ENCODE peak calls at places on chromosomes 6 and 20, in eight cellular contexts. K is left ventricle myocardium inferior, J is heart left ventricle, A is fibroblast of lung, P is astrocyte, B is lower lobe of right lung, Z is heart right ventricle, V is hepatocyte. Y is an unnamed sample.

GRCh38 chr6:100700009-100700408 is 181.1 kb downstream of the ASCC3 start:
- DNase-seq in J (no peak), Z (no peak), P (no peak), V (no peak), K (no peak), B (no peak), A (no peak), Y (no peak)

GRCh38 chr6:19472168-19472567 is 365.0 kb upstream of the ID4 start:
- DNase-seq in V (peak; percentile 22), K (no peak), B (no peak), A (peak; percentile 98), J (no peak), Z (no peak), P (peak; percentile 97), Y (peak; percentile 99)

GRCh38 chr6:111624391-111625098 is 18.9 kb upstream of the TRAF3IP2 start:
- DNase-seq in Z (no peak), B (no peak), J (no peak), V (no peak), K (no peak), P (no peak), A (no peak), Y (no peak)

GRCh38 chr20:34302312-34302722 is 838 bp downstream of the AHCY start:
- DNase-seq in B (no peak), J (no peak), A (peak; percentile 57), P (peak; percentile 41), Z (no peak), V (peak; percentile 16), K (no peak), Y (peak; percentile 27)

GRCh38 chr20:43771791-43772190 is 45.0 kb upstream of the GTSF1L start:
- DNase-seq in B (no peak), K (no peak), A (no peak), J (no peak), P (no peak), V (no peak), Z (no peak), Y (no peak)

GRCh38 chr6:148983366-148983765 is 236.5 kb downstream of the UST start:
- DNase-seq in Z (no peak), J (no peak), V (no peak), P (no peak), A (no peak), K (no peak), B (no peak), Y (no peak)

GRCh38 chr6:168968228-168968627 is 285.4 kb downstream of the THBS2 start:
- DNase-seq in A (peak; percentile 91), K (no peak), V (peak; percentile 29), Z (peak; percentile 46), J (peak; percentile 41), B (no peak), P (peak; percentile 92), Y (peak; percentile 60)

GRCh38 chr6:6366778-6367177 is 46.3 kb upstream of the F13A1 start:
- DNase-seq in B (no peak), P (no peak), K (no peak), V (no peak), J (no peak), Z (no peak), A (no peak), Y (no peak)

GRCh38 chr20:38789503-38790209 is 15.8 kb upstream of the PPP1R16B start:
- DNase-seq in P (peak; percentile 34), B (no peak), K (no peak), J (no peak), A (peak; percentile 54), V (no peak), Z (no peak), Y (peak; percentile 12)

GRCh38 chr6:31640612-31641011 is 11.8 kb downstream of the BAG6 start:
- DNase-seq in B (no peak), K (no peak), A (no peak), P (no peak), J (no peak), Z (no peak), V (no peak), Y (no peak)

GRCh38 chr6:96947055-96947454 is 22.5 kb downstream of the KLHL32 start:
- DNase-seq in Z (no peak), B (no peak), K (no peak), J (no peak), V (no peak), P (no peak), A (no peak), Y (no peak)

GRCh38 chr20:56736285-56736857 is 107.3 kb downstream of the TFAP2C start:
- DNase-seq in Z (no peak), K (no peak), P (no peak), V (no peak), A (no peak), B (no peak), J (no peak), Y (no peak)

GRCh38 chr6:42385339-42385738 is 66.4 kb downstream of the TRERF1 start:
- DNase-seq in Z (no peak), J (no peak), V (no peak), B (no peak), P (no peak), A (no peak), K (no peak), Y (no peak)

GRCh38 chr6:32112436-32112980 is 3.4 kb upstream of the TNXB start:
- DNase-seq in V (no peak), P (no peak), A (no peak), J (peak; percentile 74), K (peak; percentile 75), B (no peak), Z (peak; percentile 58), Y (no peak)

DNA sequence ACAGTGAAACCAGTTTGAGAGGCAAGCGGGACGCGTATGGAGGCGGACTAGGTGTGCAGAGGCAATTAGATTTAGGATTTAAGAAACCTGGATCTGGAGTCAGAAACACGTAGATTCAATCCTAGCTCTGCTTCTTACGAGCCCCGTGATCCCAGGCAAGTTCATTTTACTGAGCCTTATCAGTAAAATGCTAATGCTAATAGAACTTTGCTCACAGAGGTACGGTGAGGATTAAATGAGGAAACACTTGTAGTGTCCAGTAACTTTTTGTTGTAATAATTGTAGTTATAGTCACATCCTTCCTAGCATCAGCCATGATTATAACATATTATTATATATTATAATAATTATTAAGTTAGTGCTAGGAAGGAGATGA is 21.2 kb downstream of the DEF6 start:
- DNase-seq in P (peak; percentile 3), J (no peak), B (no peak), A (no peak), K (no peak), Z (no peak), V (peak; percentile 31), Y (no peak)
- H3K4me3 ChIP-seq in P (peak overlapping the region; percentile 63), J (peak overlapping the region; percentile 59), B (peak overlapping the region; percentile 61), A (peak overlapping the region; percentile 71), K (peak overlapping the region; percentile 78), Z (peak overlapping the region; percentile 55), V (peak overlapping the region; percentile 32), Y (peak overlapping the region; percentile 56)

GRCh38 chr6:66662196-66662595 is 955.2 kb upstream of the EYS start:
- DNase-seq in Z (no peak), B (no peak), V (peak; percentile 28), K (no peak), J (no peak), P (peak; percentile 3), A (peak; percentile 14), Y (no peak)
- TF ChIP-seq CTCF in Z (peak; percentile 26), B (no peak), V (peak; percentile 74), K (peak; percentile 43), J (no peak), P (peak; percentile 49), A (peak; percentile 69), Y (peak; percentile 45)

DNA sequence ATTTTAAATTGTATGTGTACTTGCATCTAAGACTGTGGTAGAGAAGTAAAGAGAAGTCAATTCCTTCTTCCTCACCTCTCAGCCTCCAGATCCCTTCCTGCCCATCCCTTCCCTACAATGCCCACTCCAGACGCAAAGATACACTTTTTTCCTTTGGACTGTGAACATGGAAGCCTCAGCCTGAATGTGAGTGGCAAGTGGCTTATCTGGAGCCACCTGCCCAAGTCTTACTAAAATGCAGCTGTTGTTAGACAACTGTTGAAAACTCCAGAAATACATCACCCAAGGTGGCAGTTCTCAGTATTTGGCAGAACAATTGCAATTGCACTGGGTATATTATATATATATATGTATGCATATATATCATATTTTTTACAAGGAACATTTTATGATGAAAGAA is 7.5 kb downstream of the VGLL2 start:
- DNase-seq in J (no peak), P (no peak), B (no peak), A (no peak), K (no peak), V (no peak), Z (no peak), Y (no peak)
- H3K27me3 ChIP-seq in J (peaks cover 48% of the 10 kb centered on the region), P (peaks cover 81% of the 10 kb centered on the region), B (peaks cover 66% of the 10 kb centered on the region), A (peaks cover 30% of the 10 kb centered on the region), K (peaks cover 98% of the 10 kb centered on the region), V (peaks cover 93% of the 10 kb centered on the region), Z (peaks cover 92% of the 10 kb centered on the region), Y (peaks cover 66% of the 10 kb centered on the region)

DNA sequence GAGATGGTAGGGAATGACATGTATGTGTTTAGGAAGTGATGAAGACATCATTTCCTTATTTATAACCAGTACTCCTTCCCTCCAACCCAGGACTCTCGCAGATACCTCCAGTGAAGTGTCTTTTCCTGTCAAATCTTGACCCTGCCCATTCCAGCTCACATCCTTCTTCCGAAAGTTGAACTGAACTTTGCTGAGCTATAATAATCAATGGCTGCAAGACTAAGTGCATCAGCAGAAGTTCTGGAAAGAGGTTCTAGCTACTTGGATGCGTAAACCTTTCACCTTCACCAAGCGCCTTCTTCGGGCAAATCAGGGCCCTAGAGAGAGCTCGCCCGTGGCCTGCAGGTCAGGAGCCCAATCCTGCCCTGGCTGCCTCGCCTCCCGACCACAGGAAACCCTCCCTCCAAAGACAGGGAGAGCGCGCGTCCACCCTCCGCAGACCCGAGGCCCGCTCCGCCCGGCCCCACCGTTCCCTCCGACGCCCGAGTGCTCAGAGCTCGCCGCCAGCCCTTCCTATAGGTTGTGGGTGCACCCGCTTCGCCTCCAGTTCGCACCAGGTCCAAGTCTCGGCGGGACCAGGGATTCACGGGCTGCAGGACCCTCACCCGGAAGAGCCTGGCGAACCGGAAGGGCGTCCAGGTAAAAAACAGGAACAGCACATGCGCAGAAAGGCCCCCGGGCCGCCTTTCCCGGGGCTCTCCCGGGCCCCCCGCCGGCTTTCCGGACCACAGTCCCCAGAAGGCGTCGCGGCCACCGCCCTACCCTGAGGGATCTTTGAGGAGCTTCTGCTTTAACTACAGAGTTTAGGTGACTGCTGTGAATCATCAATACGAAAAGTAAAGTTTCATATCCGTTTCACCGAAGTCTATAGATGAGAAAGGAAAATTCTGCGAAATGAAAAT is at the start of gene ZNF334:
- DNase-seq in P (peak; percentile 23), Z (peak; percentile 60), V (peak; percentile 90), J (peak; percentile 81), A (peak; percentile 44), B (peak; percentile 81), K (peak; percentile 66), Y (peak; percentile 0)
- H3K4me3 ChIP-seq in P (peak within 1 kb of the TSS; percentile 70), Z (peak within 1 kb of the TSS; percentile 62), V (peak within 1 kb of the TSS; percentile 66), J (peak within 1 kb of the TSS; percentile 65), A (peak within 1 kb of the TSS; percentile 91), B (peak within 1 kb of the TSS; percentile 69), K (peak within 1 kb of the TSS; percentile 74), Y (peak within 1 kb of the TSS; percentile 75)